ENCODE peak calls at places on chromosomes 16 and 17, in eight cellular contexts. S, A, P, D, Y, E, Q and M are unnamed samples.

GRCh38 chr17:82097187-82097918 is 683 bp downstream of the FASN start:
- DNase-seq in P (peak; percentile 58), A (peak; percentile 63), E (peak; percentile 65), Y (no peak), S (peak; percentile 48), Q (peak; percentile 75), D (no peak), M (peak; percentile 47)

GRCh38 chr17:51805765-51806164 is 352.7 kb downstream of the CA10 start:
- DNase-seq in S (no peak), D (no peak), Y (no peak), P (no peak), A (no peak), E (peak; percentile 53), Q (no peak), M (no peak)

GRCh38 chr17:15154618-15155017 is 110.5 kb downstream of the PMP22 start:
- DNase-seq in E (no peak), D (no peak), A (no peak), P (no peak), S (no peak), Y (no peak), Q (no peak), M (no peak)

GRCh38 chr17:44820631-44821196 is 9.4 kb downstream of the GJC1 start:
- DNase-seq in E (no peak), Q (no peak), S (no peak), P (no peak), A (peak; percentile 79), D (no peak), Y (no peak), M (no peak)

GRCh38 chr16:68644303-68644702 is 807 bp upstream of the CDH3 start:
- DNase-seq in A (no peak), D (no peak), E (no peak), Q (no peak), S (no peak), Y (no peak), P (no peak), M (no peak)

GRCh38 chr17:3965123-3965800 is 1.0 kb upstream of the ATP2A3 start:
- DNase-seq in Y (no peak), A (peak; percentile 92), D (peak; percentile 20), E (peak; percentile 84), Q (peak; percentile 66), P (peak; percentile 83), S (peak; percentile 91), M (peak; percentile 58)

GRCh38 chr16:85428168-85428898 is 184.8 kb upstream of the GSE1 start:
- DNase-seq in P (peak; percentile 72), Y (no peak), A (peak; percentile 55), D (no peak), S (peak; percentile 62), E (peak; percentile 73), Q (peak; percentile 57), M (peak; percentile 49)

GRCh38 chr17:33651631-33652030 is 358.5 kb upstream of the ASIC2 start:
- DNase-seq in S (no peak), Y (no peak), P (no peak), D (no peak), E (no peak), Q (no peak), A (peak; percentile 13), M (no peak)

GRCh38 chr17:41870627-41871026 is 5.4 kb upstream of the KLHL11 start:
- DNase-seq in A (no peak), D (no peak), S (no peak), P (no peak), E (no peak), Y (no peak), Q (no peak), M (no peak)

GRCh38 chr17:34584805-34585416 is 5.5 kb downstream of the TMEM132E start:
- DNase-seq in Q (no peak), Y (no peak), D (no peak), P (no peak), E (no peak), A (peak; percentile 49), S (no peak), M (peak; percentile 51)

GRCh38 chr17:63984651-63985386 is 12.1 kb upstream of the SCN4A start:
- DNase-seq in S (peak; percentile 39), Y (peak; percentile 94), D (no peak), P (peak; percentile 30), A (no peak), E (no peak), Q (peak; percentile 48), M (peak; percentile 35)

GRCh38 chr17:46147167-46147749 is 46.0 kb downstream of the KANSL1 start:
- DNase-seq in D (no peak), P (no peak), A (no peak), Y (no peak), S (no peak), E (no peak), Q (no peak), M (no peak)

GRCh38 chr16:88327566-88328312 is 55.0 kb upstream of the ZNF469 start:
- DNase-seq in A (no peak), E (no peak), Q (no peak), S (no peak), P (no peak), Y (no peak), D (no peak), M (no peak)

GRCh38 chr16:81697321-81697885 is 81.7 kb upstream of the PLCG2 start:
- DNase-seq in D (no peak), A (peak; percentile 59), Q (peak; percentile 57), E (peak; percentile 73), P (peak; percentile 65), Y (no peak), S (peak; percentile 68), M (no peak)

DNA sequence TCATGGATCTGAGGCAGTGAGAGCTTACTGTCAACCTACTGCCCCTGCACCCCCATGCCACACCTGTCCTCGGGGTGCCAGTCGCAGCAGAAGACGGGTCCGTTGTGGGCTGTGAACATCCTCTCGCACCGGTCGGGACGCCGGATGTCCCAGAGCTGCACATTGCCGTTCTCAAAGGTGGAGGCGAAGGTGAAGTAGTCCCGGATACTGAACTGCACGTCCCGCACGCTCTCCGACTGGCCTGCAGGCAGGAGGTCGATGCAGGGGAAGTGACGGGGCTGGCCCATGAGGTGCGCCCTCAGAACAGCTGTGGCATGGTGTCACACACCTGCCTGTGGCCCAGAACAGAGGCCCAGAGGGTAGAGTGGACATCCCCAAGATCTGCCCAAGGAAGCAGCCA is 2.7 kb downstream of the WDR24 start:
- DNase-seq in Y (no peak), P (no peak), S (no peak), E (no peak), Q (no peak), D (no peak), A (no peak), M (no peak)
- TF ChIP-seq POLR2A in Y (no peak), P (no peak), S (no peak), E (no peak), Q (no peak), D (no peak), A (no peak), M (no peak)

GRCh38 chr17:74748529-74749261 is at the start of gene NHERF1:
- DNase-seq in P (peak; percentile 97), E (peak; percentile 97), S (peak; percentile 96), Y (peak; percentile 92), D (peak; percentile 71), Q (peak; percentile 97), A (peak; percentile 59), M (peak; percentile 95)
- H3K4me1 ChIP-seq in P (peaks cover 85% of the 10 kb centered on the region), E (peaks cover 58% of the 10 kb centered on the region), S (peaks cover 76% of the 10 kb centered on the region), Y (peaks cover 11% of the 10 kb centered on the region), D (peaks cover 36% of the 10 kb centered on the region), Q (peaks cover 68% of the 10 kb centered on the region), A (peaks cover 30% of the 10 kb centered on the region), M (peaks cover 38% of the 10 kb centered on the region)

DNA sequence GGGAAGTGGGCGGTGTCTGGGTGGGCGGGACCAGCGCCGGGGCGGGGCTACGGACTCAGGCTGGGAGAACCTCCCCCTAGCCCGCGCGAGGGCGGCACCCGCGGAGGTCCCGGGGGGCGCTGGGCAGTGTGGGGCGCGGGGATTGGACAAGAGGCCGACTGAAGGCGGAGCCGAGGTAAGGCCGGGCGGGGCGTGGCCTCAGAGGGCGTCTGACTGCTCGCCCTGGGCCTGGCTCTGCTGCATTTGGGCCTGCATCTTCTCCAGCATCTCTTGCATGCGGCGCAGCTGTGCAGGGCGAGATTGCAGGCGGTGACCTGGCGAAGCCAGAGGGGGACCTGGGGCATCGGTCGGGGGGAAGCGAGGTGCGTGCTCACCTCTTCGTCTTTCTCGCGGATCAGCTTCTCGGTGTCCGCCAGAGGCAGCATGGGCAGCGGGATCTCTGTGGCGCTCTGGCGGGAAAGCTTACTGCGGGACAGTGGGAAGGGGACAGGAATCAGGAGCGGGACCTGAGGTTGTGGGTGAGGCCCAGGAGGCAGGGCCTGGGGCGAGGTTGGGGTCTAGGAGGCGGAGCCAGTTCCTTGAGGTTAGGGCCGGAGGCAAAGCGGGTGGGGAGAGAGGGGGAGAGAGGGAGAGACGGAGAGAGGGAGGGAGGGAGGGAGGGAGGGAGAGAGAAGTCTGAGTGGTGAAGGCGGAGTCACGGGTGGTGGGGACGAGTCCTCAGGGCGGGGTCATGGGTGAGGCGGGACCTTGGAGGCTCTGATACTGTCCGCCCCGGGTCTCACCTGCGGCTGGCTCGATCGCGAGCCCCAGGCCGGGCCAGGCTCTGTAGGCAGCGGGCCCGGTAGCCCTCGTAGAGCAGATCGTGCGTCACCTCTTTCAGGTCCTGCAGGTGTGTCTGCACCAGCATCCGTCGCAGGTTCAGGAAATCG is 3.9 kb downstream of the SEPTIN1 start:
- DNase-seq in E (peak; percentile 99), D (peak; percentile 94), P (peak; percentile 99), Y (peak; percentile 99), A (peak; percentile 93), Q (peak; percentile 95), S (peak; percentile 100), M (peak; percentile 99)
- TF ChIP-seq POLR2A in E (peak; percentile 61), D (peak; percentile 30), P (no peak), Y (peak; percentile 3), A (peak; percentile 81), Q (peak; percentile 81), S (peak; percentile 74), M (no peak)

GRCh38 chr16:11095935-11096334 is 151.6 kb downstream of the CLEC16A start:
- DNase-seq in D (no peak), E (no peak), Q (no peak), P (no peak), Y (no peak), A (no peak), S (no peak), M (no peak)

GRCh38 chr16:11092788-11093577 is 148.6 kb downstream of the CLEC16A start:
- DNase-seq in A (no peak), P (no peak), S (no peak), Y (no peak), D (no peak), E (no peak), Q (no peak), M (no peak)

GRCh38 chr16:11093578-11094074 is 149.3 kb downstream of the CLEC16A start:
- DNase-seq in D (no peak), A (no peak), Q (no peak), Y (no peak), P (no peak), E (no peak), S (peak; percentile 36), M (no peak)

GRCh38 chr16:11094838-11095565 is 150.6 kb downstream of the CLEC16A start:
- DNase-seq in P (no peak), A (no peak), Y (no peak), Q (no peak), D (no peak), E (no peak), S (no peak), M (no peak)

GRCh38 chr16:11094075-11094593 is 149.8 kb downstream of the CLEC16A start:
- DNase-seq in E (no peak), S (peak; percentile 44), D (no peak), P (no peak), Q (peak; percentile 76), Y (no peak), A (no peak), M (no peak)
- H3K4me1 ChIP-seq in E (peaks cover 19% of the 10 kb centered on the region), S (peaks cover 33% of the 10 kb centered on the region), D (peaks cover 11% of the 10 kb centered on the region), P (peaks cover 42% of the 10 kb centered on the region), Q (peaks cover 44% of the 10 kb centered on the region), Y (no peaks in the 10 kb centered on the region), A (no peaks in the 10 kb centered on the region), M (no peaks in the 10 kb centered on the region)

GRCh38 chr17:36931697-36932382 is 5.4 kb upstream of the LHX1 start:
- DNase-seq in D (no peak), Q (no peak), E (peak; percentile 39), S (no peak), A (no peak), P (no peak), Y (no peak), M (no peak)
- TF ChIP-seq POLR2A in D (no peak), Q (no peak), E (no peak), S (no peak), A (no peak), P (no peak), Y (no peak), M (no peak)